ENCODE peak calls at places on chromosomes 2 and 18, in seven cellular contexts. One of them, this sample, is unnamed.

GRCh38 chr2:129752686-129753085 is 226.8 kb upstream of the RAB6C start:
- DNase-seq in OCI-LY7: no peak
- DNase-seq in lower lobe of right lung: no peak
- DNase-seq in dorsolateral prefrontal cortex: no peak
- DNase-seq in stomach: no peak
- DNase-seq in psoas muscle: no peak
- DNase-seq in AG04450: no peak
- DNase-seq in this sample: no peak

GRCh38 chr2:241741016-241741415 is 6.6 kb downstream of the D2HGDH start:
- DNase-seq in OCI-LY7: no peak
- DNase-seq in lower lobe of right lung: no peak
- DNase-seq in dorsolateral prefrontal cortex: no peak
- DNase-seq in stomach: no peak
- DNase-seq in psoas muscle: no peak
- DNase-seq in AG04450: no peak
- DNase-seq in this sample: no peak

GRCh38 chr2:148614332-148615049 is 30.1 kb upstream of the EPC2 start:
- DNase-seq in OCI-LY7: no peak
- DNase-seq in lower lobe of right lung: peak; percentile 50
- DNase-seq in dorsolateral prefrontal cortex: no peak
- DNase-seq in stomach: no peak
- DNase-seq in psoas muscle: no peak
- DNase-seq in AG04450: peak; percentile 2
- DNase-seq in this sample: peak; percentile 37

GRCh38 chr2:193738892-193739291 is 1544.2 kb upstream of the TMEFF2 start:
- DNase-seq in OCI-LY7: no peak
- DNase-seq in lower lobe of right lung: no peak
- DNase-seq in dorsolateral prefrontal cortex: no peak
- DNase-seq in stomach: no peak
- DNase-seq in psoas muscle: no peak
- DNase-seq in AG04450: no peak
- DNase-seq in this sample: no peak

GRCh38 chr18:10271481-10271880 is 183.0 kb upstream of the APCDD1 start:
- DNase-seq in OCI-LY7: no peak
- DNase-seq in lower lobe of right lung: no peak
- DNase-seq in dorsolateral prefrontal cortex: no peak
- DNase-seq in stomach: no peak
- DNase-seq in psoas muscle: no peak
- DNase-seq in AG04450: no peak
- DNase-seq in this sample: no peak

GRCh38 chr2:73970850-73971471 is 13.7 kb upstream of the TET3 start:
- DNase-seq in OCI-LY7: peak; percentile 60
- DNase-seq in lower lobe of right lung: peak; percentile 88
- DNase-seq in dorsolateral prefrontal cortex: peak; percentile 42
- DNase-seq in stomach: peak; percentile 91
- DNase-seq in psoas muscle: peak; percentile 85
- DNase-seq in AG04450: no peak
- DNase-seq in this sample: no peak

GRCh38 chr2:95051636-95052035 is 26.1 kb downstream of the MAL start:
- DNase-seq in OCI-LY7: no peak
- DNase-seq in lower lobe of right lung: no peak
- DNase-seq in dorsolateral prefrontal cortex: no peak
- DNase-seq in stomach: no peak
- DNase-seq in psoas muscle: peak; percentile 12
- DNase-seq in AG04450: no peak
- DNase-seq in this sample: no peak

GRCh38 chr2:38095996-38096861 is 20.3 kb upstream of the CYP1B1 start:
- DNase-seq in OCI-LY7: no peak
- DNase-seq in lower lobe of right lung: no peak
- DNase-seq in dorsolateral prefrontal cortex: no peak
- DNase-seq in stomach: no peak
- DNase-seq in psoas muscle: peak; percentile 69
- DNase-seq in AG04450: no peak
- DNase-seq in this sample: peak; percentile 66

GRCh38 chr2:99084256-99084655 is 57.3 kb upstream of the C2orf15 start:
- DNase-seq in OCI-LY7: no peak
- DNase-seq in lower lobe of right lung: no peak
- DNase-seq in dorsolateral prefrontal cortex: no peak
- DNase-seq in stomach: no peak
- DNase-seq in psoas muscle: no peak
- DNase-seq in AG04450: no peak
- DNase-seq in this sample: no peak

GRCh38 chr2:229425573-229425972 is 154.5 kb upstream of the PID1 start:
- DNase-seq in OCI-LY7: no peak
- DNase-seq in lower lobe of right lung: no peak
- DNase-seq in dorsolateral prefrontal cortex: peak; percentile 28
- DNase-seq in stomach: no peak
- DNase-seq in psoas muscle: no peak
- DNase-seq in AG04450: no peak
- DNase-seq in this sample: no peak
- TF ChIP-seq CTCF in OCI-LY7: no peak
- TF ChIP-seq CTCF in lower lobe of right lung: no peak
- TF ChIP-seq CTCF in dorsolateral prefrontal cortex: no peak
- TF ChIP-seq CTCF in stomach: no peak
- TF ChIP-seq CTCF in psoas muscle: no peak
- TF ChIP-seq CTCF in AG04450: no peak
- TF ChIP-seq CTCF in this sample: no peak

GRCh38 chr2:136764397-136765255 is 719 bp upstream of the THSD7B start:
- DNase-seq in OCI-LY7: no peak
- DNase-seq in lower lobe of right lung: no peak
- DNase-seq in dorsolateral prefrontal cortex: no peak
- DNase-seq in stomach: no peak
- DNase-seq in psoas muscle: no peak
- DNase-seq in AG04450: no peak
- DNase-seq in this sample: no peak

GRCh38 chr2:136765736-136766323 is 485 bp downstream of the THSD7B start:
- DNase-seq in OCI-LY7: no peak
- DNase-seq in lower lobe of right lung: no peak
- DNase-seq in dorsolateral prefrontal cortex: no peak
- DNase-seq in stomach: no peak
- DNase-seq in psoas muscle: no peak
- DNase-seq in AG04450: no peak
- DNase-seq in this sample: no peak

GRCh38 chr2:136767030-136767429 is 1.7 kb downstream of the THSD7B start:
- DNase-seq in OCI-LY7: no peak
- DNase-seq in lower lobe of right lung: no peak
- DNase-seq in dorsolateral prefrontal cortex: no peak
- DNase-seq in stomach: no peak
- DNase-seq in psoas muscle: no peak
- DNase-seq in AG04450: no peak
- DNase-seq in this sample: no peak

GRCh38 chr2:136765256-136765735 is at the start of gene THSD7B:
- DNase-seq in OCI-LY7: no peak
- DNase-seq in lower lobe of right lung: no peak
- DNase-seq in dorsolateral prefrontal cortex: no peak
- DNase-seq in stomach: no peak
- DNase-seq in psoas muscle: no peak
- DNase-seq in AG04450: no peak
- DNase-seq in this sample: peak; percentile 39

DNA sequence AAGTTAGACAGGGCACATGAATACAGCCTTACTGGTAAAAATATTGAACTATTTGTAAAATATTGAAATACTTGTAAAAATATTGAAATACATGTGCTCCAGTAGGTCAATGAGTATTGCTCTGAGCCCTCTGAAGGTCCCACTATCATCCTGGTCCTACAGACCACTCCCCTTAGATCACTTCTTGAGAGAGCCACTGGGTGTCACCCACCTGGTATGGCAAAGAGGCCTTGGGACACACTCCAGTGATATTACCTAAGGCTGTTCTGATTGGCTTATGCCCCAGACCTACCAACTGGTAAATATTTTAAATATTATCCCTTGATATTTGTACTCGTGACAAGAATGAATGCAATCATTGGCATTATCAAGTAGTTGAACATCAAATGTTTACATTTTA is 5.0 kb downstream of the THSD7B start:
- DNase-seq in OCI-LY7: no peak
- DNase-seq in lower lobe of right lung: no peak
- DNase-seq in dorsolateral prefrontal cortex: no peak
- DNase-seq in stomach: no peak
- DNase-seq in psoas muscle: no peak
- DNase-seq in AG04450: no peak
- DNase-seq in this sample: no peak
- TF ChIP-seq CTCF in OCI-LY7: peak; percentile 16
- TF ChIP-seq CTCF in lower lobe of right lung: no peak
- TF ChIP-seq CTCF in dorsolateral prefrontal cortex: no peak
- TF ChIP-seq CTCF in stomach: no peak
- TF ChIP-seq CTCF in psoas muscle: no peak
- TF ChIP-seq CTCF in AG04450: no peak
- TF ChIP-seq CTCF in this sample: no peak

GRCh38 chr2:7375901-7376300 is 458.7 kb downstream of the RNF144A start:
- DNase-seq in OCI-LY7: no peak
- DNase-seq in lower lobe of right lung: no peak
- DNase-seq in dorsolateral prefrontal cortex: no peak
- DNase-seq in stomach: no peak
- DNase-seq in psoas muscle: no peak
- DNase-seq in AG04450: no peak
- DNase-seq in this sample: no peak

GRCh38 chr2:7373156-7373555 is 455.9 kb downstream of the RNF144A start:
- DNase-seq in OCI-LY7: no peak
- DNase-seq in lower lobe of right lung: no peak
- DNase-seq in dorsolateral prefrontal cortex: no peak
- DNase-seq in stomach: no peak
- DNase-seq in psoas muscle: no peak
- DNase-seq in AG04450: no peak
- DNase-seq in this sample: no peak

GRCh38 chr2:7378642-7379041 is 461.4 kb downstream of the RNF144A start:
- DNase-seq in OCI-LY7: no peak
- DNase-seq in lower lobe of right lung: no peak
- DNase-seq in dorsolateral prefrontal cortex: peak; percentile 66
- DNase-seq in stomach: no peak
- DNase-seq in psoas muscle: no peak
- DNase-seq in AG04450: no peak
- DNase-seq in this sample: no peak

GRCh38 chr2:7379799-7380198 is 462.6 kb downstream of the RNF144A start:
- DNase-seq in OCI-LY7: no peak
- DNase-seq in lower lobe of right lung: no peak
- DNase-seq in dorsolateral prefrontal cortex: no peak
- DNase-seq in stomach: peak; percentile 41
- DNase-seq in psoas muscle: no peak
- DNase-seq in AG04450: no peak
- DNase-seq in this sample: no peak

GRCh38 chr2:7377861-7378569 is 460.8 kb downstream of the RNF144A start:
- DNase-seq in OCI-LY7: no peak
- DNase-seq in lower lobe of right lung: no peak
- DNase-seq in dorsolateral prefrontal cortex: peak; percentile 54
- DNase-seq in stomach: peak; percentile 36
- DNase-seq in psoas muscle: no peak
- DNase-seq in AG04450: no peak
- DNase-seq in this sample: no peak
- TF ChIP-seq CTCF in OCI-LY7: no peak
- TF ChIP-seq CTCF in lower lobe of right lung: no peak
- TF ChIP-seq CTCF in dorsolateral prefrontal cortex: no peak
- TF ChIP-seq CTCF in stomach: no peak
- TF ChIP-seq CTCF in psoas muscle: no peak
- TF ChIP-seq CTCF in AG04450: no peak
- TF ChIP-seq CTCF in this sample: no peak

GRCh38 chr18:80247403-80247916 is at the start of gene PARD6G:
- DNase-seq in OCI-LY7: peak; percentile 39
- DNase-seq in lower lobe of right lung: peak; percentile 84
- DNase-seq in dorsolateral prefrontal cortex: peak; percentile 88
- DNase-seq in stomach: peak; percentile 84
- DNase-seq in psoas muscle: peak; percentile 91
- DNase-seq in AG04450: peak; percentile 20
- DNase-seq in this sample: peak; percentile 88
- TF ChIP-seq CTCF in OCI-LY7: no peak
- TF ChIP-seq CTCF in lower lobe of right lung: no peak
- TF ChIP-seq CTCF in dorsolateral prefrontal cortex: peak; percentile 39
- TF ChIP-seq CTCF in stomach: peak; percentile 17
- TF ChIP-seq CTCF in psoas muscle: peak; percentile 5
- TF ChIP-seq CTCF in AG04450: peak; percentile 27
- TF ChIP-seq CTCF in this sample: no peak

GRCh38 chr2:112277591-112278220 is 2.3 kb downstream of the ZC3H6 start:
- DNase-seq in OCI-LY7: no peak
- DNase-seq in lower lobe of right lung: no peak
- DNase-seq in dorsolateral prefrontal cortex: no peak
- DNase-seq in stomach: no peak
- DNase-seq in psoas muscle: no peak
- DNase-seq in AG04450: no peak
- DNase-seq in this sample: no peak

GRCh38 chr2:112275887-112276773 is 733 bp downstream of the ZC3H6 start:
- DNase-seq in OCI-LY7: peak; percentile 89
- DNase-seq in lower lobe of right lung: peak; percentile 90
- DNase-seq in dorsolateral prefrontal cortex: peak; percentile 87
- DNase-seq in stomach: peak; percentile 91
- DNase-seq in psoas muscle: peak; percentile 93
- DNase-seq in AG04450: peak; percentile 55
- DNase-seq in this sample: peak; percentile 76

GRCh38 chr2:112273349-112273748 is 2.0 kb upstream of the ZC3H6 start:
- DNase-seq in OCI-LY7: no peak
- DNase-seq in lower lobe of right lung: no peak
- DNase-seq in dorsolateral prefrontal cortex: no peak
- DNase-seq in stomach: no peak
- DNase-seq in psoas muscle: no peak
- DNase-seq in AG04450: no peak
- DNase-seq in this sample: no peak

GRCh38 chr2:112276954-112277353 is 1.6 kb downstream of the ZC3H6 start:
- DNase-seq in OCI-LY7: no peak
- DNase-seq in lower lobe of right lung: no peak
- DNase-seq in dorsolateral prefrontal cortex: no peak
- DNase-seq in stomach: no peak
- DNase-seq in psoas muscle: no peak
- DNase-seq in AG04450: no peak
- DNase-seq in this sample: no peak

GRCh38 chr2:112275314-112275886 is at the start of gene ZC3H6:
- DNase-seq in OCI-LY7: peak; percentile 98
- DNase-seq in lower lobe of right lung: peak; percentile 99
- DNase-seq in dorsolateral prefrontal cortex: peak; percentile 99
- DNase-seq in stomach: peak; percentile 99
- DNase-seq in psoas muscle: peak; percentile 99
- DNase-seq in AG04450: peak; percentile 97
- DNase-seq in this sample: peak; percentile 100
- TF ChIP-seq CTCF in OCI-LY7: no peak
- TF ChIP-seq CTCF in lower lobe of right lung: no peak
- TF ChIP-seq CTCF in dorsolateral prefrontal cortex: peak; percentile 65
- TF ChIP-seq CTCF in stomach: peak; percentile 48
- TF ChIP-seq CTCF in psoas muscle: peak; percentile 18
- TF ChIP-seq CTCF in AG04450: peak; percentile 11
- TF ChIP-seq CTCF in this sample: no peak

GRCh38 chr2:204628926-204629661 is 83.8 kb downstream of the PARD3B start:
- DNase-seq in OCI-LY7: no peak
- DNase-seq in lower lobe of right lung: no peak
- DNase-seq in dorsolateral prefrontal cortex: no peak
- DNase-seq in stomach: no peak
- DNase-seq in psoas muscle: no peak
- DNase-seq in AG04450: no peak
- DNase-seq in this sample: no peak

DNA sequence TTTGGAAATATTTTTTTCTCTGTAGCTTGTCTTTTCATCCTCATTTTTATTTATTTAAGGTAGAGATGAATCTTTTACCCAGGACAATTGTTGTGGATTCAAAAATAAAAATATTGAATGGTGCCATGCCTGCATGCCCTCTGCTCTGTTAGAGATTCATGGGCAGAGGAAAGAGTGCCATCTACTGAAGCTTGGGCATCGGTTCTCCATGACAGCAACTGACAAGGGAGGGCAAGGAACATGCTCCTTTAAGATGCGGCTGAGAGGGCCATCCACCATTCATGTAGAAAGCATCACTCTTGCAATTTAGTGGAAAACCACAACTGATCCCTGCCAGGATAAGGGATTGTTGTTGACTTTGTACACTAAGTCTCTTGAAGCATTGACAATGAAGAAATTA is 79.9 kb downstream of the PARD3B start:
- DNase-seq in OCI-LY7: no peak
- DNase-seq in lower lobe of right lung: no peak
- DNase-seq in dorsolateral prefrontal cortex: no peak
- DNase-seq in stomach: no peak
- DNase-seq in psoas muscle: no peak
- DNase-seq in AG04450: no peak
- DNase-seq in this sample: no peak
- TF ChIP-seq CTCF in OCI-LY7: no peak
- TF ChIP-seq CTCF in lower lobe of right lung: no peak
- TF ChIP-seq CTCF in dorsolateral prefrontal cortex: peak; percentile 53
- TF ChIP-seq CTCF in stomach: no peak
- TF ChIP-seq CTCF in psoas muscle: no peak
- TF ChIP-seq CTCF in AG04450: no peak
- TF ChIP-seq CTCF in this sample: no peak

This sample was measured in mesothelial cell of epicardium.